ENCODE peak calls at places on chromosome 19, in eight cellular contexts. W is endothelial cell, G is stomach, V is tibial nerve, L is left lung, Y is gastrocnemius medialis, C is natural killer cell, H is AG10803. K is an unnamed sample.

GRCh38 chr19:16076958-16077611 is 790 bp downstream of the TPM4 start:
- DNase-seq in W (peak; percentile 55), G (peak; percentile 55), V (peak; percentile 61), L (peak; percentile 66), Y (no peak), C (no peak), H (peak; percentile 49), K (peak; percentile 67)

GRCh38 chr19:4267101-4267900 is 11.8 kb upstream of the SHD start:
- DNase-seq in W (peak; percentile 64), G (peak; percentile 63), V (peak; percentile 56), L (peak; percentile 45), Y (no peak), C (peak; percentile 46), H (peak; percentile 21), K (no peak)

GRCh38 chr19:16199275-16199932 is 1.7 kb downstream of the AP1M1 start:
- DNase-seq in W (no peak), G (peak; percentile 57), V (no peak), L (peak; percentile 65), Y (no peak), C (no peak), H (no peak), K (no peak)

GRCh38 chr19:18985257-18985656 is 44.2 kb upstream of the HOMER3 start:
- DNase-seq in W (peak; percentile 49), G (no peak), V (peak; percentile 19), L (peak; percentile 39), Y (peak; percentile 18), C (no peak), H (no peak), K (no peak)

GRCh38 chr19:16373539-16373938 is 48.9 kb downstream of the KLF2 start:
- DNase-seq in W (no peak), G (no peak), V (peak; percentile 84), L (no peak), Y (no peak), C (no peak), H (no peak), K (no peak)

GRCh38 chr19:40610396-40611064 is 9.4 kb downstream of the LTBP4 start:
- DNase-seq in W (no peak), G (peak; percentile 77), V (no peak), L (peak; percentile 70), Y (peak; percentile 70), C (no peak), H (no peak), K (no peak)

GRCh38 chr19:43425567-43426392 is 11.1 kb downstream of the TEX101 start:
- DNase-seq in W (no peak), G (peak; percentile 90), V (no peak), L (no peak), Y (no peak), C (no peak), H (peak; percentile 29), K (no peak)

GRCh38 chr19:46609511-46610412 is 8.6 kb downstream of the CALM3 start:
- DNase-seq in W (no peak), G (no peak), V (no peak), L (peak; percentile 28), Y (peak; percentile 7), C (no peak), H (no peak), K (no peak)

GRCh38 chr19:44745887-44746600 is 2.5 kb upstream of the BCL3 start:
- DNase-seq in W (no peak), G (no peak), V (no peak), L (no peak), Y (no peak), C (no peak), H (no peak), K (no peak)

GRCh38 chr19:56087647-56088346 is 33.3 kb downstream of the ZNF787 start:
- DNase-seq in W (no peak), G (no peak), V (no peak), L (no peak), Y (no peak), C (no peak), H (no peak), K (no peak)

GRCh38 chr19:7442423-7442822 is 46.4 kb downstream of the PEX11G start:
- DNase-seq in W (no peak), G (no peak), V (no peak), L (no peak), Y (peak; percentile 13), C (no peak), H (peak; percentile 5), K (no peak)

DNA sequence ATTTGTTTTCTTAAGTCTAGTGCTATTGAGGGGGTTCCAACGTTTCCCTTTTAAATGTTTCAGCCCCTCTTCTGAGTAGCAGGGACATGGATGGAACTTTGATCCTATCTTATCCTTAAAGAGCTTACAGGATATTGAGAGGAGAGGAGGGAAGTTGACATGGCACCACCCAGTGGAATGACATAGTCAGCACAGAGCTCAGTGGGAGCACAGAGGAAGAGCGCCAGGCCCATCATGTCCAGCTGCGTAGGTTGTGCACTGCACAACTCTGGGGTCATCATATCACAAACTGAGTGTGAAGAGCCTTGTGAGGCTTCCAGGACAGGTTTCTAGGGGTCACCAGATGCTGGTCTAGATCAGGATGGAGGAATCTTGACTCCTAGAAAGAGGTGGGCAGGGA is 4.6 kb upstream of the CDC42EP5 start:
- DNase-seq in W (no peak), G (no peak), V (no peak), L (no peak), Y (no peak), C (no peak), H (no peak), K (no peak)
- TF ChIP-seq CTCF in W (no peak), G (no peak), V (no peak), L (no peak), Y (no peak), C (no peak), H (peak; percentile 14), K (no peak)

DNA sequence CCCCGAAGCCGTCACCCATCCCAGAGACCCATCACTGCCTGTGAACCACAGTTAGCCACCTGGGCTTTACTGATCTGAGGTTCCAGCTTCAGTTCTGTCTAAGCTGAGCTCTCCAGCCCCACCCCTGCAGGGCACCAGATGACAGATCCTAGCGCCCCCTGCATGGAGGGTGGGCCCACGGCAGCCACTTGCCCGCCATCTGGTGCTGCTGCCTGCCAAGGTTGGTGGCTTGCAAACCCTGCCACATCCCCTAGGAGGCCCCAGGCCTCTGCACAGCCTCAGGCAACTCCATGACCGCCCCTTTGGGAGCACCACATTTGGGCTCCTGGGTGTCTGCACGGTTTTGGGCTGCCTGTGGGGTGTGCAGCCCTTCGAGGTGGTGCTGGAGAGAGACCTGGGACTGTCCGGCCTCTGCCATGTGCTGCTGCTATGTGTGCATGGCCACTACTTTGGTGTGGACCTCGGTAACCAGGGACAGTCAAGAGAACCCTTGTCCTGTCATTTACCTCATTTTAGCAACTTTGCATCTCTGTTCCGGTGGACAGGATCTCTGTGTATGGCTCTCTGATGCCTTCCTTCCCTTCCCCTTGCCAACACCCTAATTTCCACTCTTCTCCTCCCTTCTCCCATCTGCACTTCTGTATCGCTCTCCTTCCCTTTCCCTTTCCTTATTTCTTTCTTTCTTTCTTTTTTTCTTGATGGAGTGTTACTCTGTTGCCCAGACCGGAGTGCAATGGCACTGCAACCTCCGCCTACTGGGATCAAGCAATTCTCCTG is 17.4 kb upstream of the SDHAF1 start:
- DNase-seq in W (peak; percentile 59), G (no peak), V (no peak), L (no peak), Y (no peak), C (no peak), H (no peak), K (no peak)
- TF ChIP-seq CTCF in W (no peak), G (no peak), V (no peak), L (no peak), Y (no peak), C (no peak), H (no peak), K (no peak)

GRCh38 chr19:27750697-27751391 is 1462.1 kb downstream of the UQCRFS1 start:
- DNase-seq in W (no peak), G (peak; percentile 13), V (no peak), L (no peak), Y (no peak), C (no peak), H (no peak), K (no peak)

GRCh38 chr19:27744926-27745844 is 1467.8 kb downstream of the UQCRFS1 start:
- DNase-seq in W (no peak), G (peak; percentile 2), V (no peak), L (no peak), Y (peak; percentile 41), C (no peak), H (peak; percentile 3), K (peak; percentile 40)

GRCh38 chr19:27748551-27749152 is 1464.3 kb downstream of the UQCRFS1 start:
- DNase-seq in W (no peak), G (peak; percentile 13), V (no peak), L (no peak), Y (no peak), C (no peak), H (no peak), K (no peak)

GRCh38 chr19:27745978-27746542 is 1466.9 kb downstream of the UQCRFS1 start:
- DNase-seq in W (no peak), G (peak; percentile 4), V (no peak), L (no peak), Y (no peak), C (no peak), H (no peak), K (peak; percentile 47)

DNA sequence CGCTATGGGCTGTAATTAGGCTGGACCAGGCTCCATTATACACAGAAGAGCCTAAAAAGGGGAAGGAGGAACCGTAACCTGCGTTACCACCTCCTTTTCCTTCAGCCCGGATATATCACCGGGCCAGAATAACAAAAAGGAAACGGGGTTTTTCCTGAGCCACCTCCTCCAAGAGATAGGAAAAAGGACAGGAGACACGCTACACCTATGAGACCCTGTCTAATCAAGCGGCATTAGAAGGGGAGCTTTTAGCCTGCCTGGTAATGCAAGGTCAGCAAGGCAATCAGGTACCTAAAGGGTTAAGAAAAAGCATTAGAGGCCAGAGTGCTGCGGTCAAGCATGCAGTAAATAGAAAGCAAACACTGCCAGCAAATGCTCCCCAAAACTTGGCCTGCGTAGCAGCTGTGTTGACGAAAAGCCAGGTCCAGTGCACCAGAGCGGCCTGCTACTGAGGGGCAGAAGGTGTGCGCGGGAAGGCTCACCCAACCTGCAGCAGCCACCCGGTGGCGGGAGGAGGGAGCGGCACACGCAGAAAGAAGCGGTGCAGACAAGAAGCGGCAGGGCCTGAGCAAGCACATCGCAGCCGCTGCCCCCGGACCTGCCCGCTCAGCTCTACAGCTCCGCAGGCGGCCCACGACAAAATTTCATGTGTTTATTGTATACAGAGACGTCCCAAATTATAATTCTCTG is 1466.1 kb downstream of the UQCRFS1 start:
- DNase-seq in W (peak; percentile 50), G (peak; percentile 39), V (no peak), L (no peak), Y (no peak), C (no peak), H (peak; percentile 13), K (peak; percentile 58)
- TF ChIP-seq CTCF in W (peak; percentile 16), G (no peak), V (no peak), L (no peak), Y (no peak), C (no peak), H (peak; percentile 23), K (peak; percentile 58)

DNA sequence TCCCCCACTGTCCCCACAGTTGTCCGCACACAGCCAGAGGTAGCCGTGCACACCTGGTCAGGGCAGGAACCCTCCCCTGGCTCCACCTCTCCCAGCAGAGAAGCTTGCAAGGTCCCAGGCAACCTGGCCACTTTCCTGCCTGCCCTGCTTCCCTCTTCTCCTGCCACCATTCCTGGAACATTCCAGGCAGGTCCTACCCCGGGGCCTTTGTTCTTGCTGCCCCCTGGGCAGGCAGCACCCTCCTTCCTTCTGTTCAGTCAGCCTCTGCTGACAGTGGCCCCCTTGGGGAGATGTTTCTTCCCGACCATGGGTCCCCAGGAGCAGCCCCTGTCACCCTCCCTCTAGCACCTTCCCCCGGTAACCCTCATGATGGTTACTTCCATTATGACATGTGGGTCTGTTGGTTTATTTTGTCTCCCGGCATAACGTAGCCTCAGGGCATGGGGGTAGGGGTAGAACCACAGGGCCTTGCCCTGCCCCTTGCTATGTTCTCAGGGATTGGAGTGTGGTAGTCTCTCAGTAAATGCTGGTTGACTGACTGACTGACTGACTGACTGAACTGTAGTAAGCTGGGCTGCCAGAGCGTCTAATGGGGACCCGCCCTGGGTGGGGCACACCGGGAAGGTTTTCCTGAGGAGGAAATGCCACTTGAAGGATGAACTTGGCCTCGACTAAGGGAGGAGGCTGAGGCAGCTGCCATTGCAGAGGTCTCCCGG is 10.8 kb downstream of the PAK4 start:
- DNase-seq in W (no peak), G (peak; percentile 51), V (no peak), L (no peak), Y (no peak), C (no peak), H (no peak), K (no peak)
- TF ChIP-seq CTCF in W (no peak), G (no peak), V (no peak), L (no peak), Y (no peak), C (no peak), H (no peak), K (no peak)

K was measured in right atrium auricular region.